ENCODE peak calls at places on chromosome 5, in four cellular contexts. J is H1, A is SK-N-SH, M is K562. T is an unnamed sample.
A peak's percentile ranks its signal among the peaks of the same experiment; 100 is the strongest.

GRCh38 chr5:60649288-60649917 is 50.6 kb downstream of the DEPDC1B start:
- DNase-seq in J (no peak), M (no peak), A (peak; percentile 23), T (no peak)

GRCh38 chr5:135150767-135151166 is 116.7 kb upstream of the PITX1 start:
- DNase-seq in J (no peak), M (no peak), A (no peak), T (no peak)

GRCh38 chr5:137621861-137622823 is 113.7 kb downstream of the KLHL3 start:
- DNase-seq in M (no peak), J (no peak), A (no peak), T (no peak)

GRCh38 chr5:179307931-179308471 is 37.3 kb downstream of the ADAMTS2 start:
- DNase-seq in J (no peak), M (no peak), A (no peak), T (peak; percentile 6)

GRCh38 chr5:104375345-104375744 is 812.8 kb upstream of the NUDT12 start:
- DNase-seq in A (no peak), J (no peak), M (no peak), T (no peak)

GRCh38 chr5:9056046-9056445 is 489.8 kb downstream of the SEMA5A start:
- DNase-seq in M (no peak), J (no peak), A (no peak), T (no peak)

GRCh38 chr5:115558388-115558956 is 13.9 kb upstream of the FEM1C start:
- DNase-seq in J (no peak), M (no peak), A (no peak), T (no peak)

GRCh38 chr5:150073086-150073625 is 13.2 kb downstream of the CSF1R start:
- DNase-seq in J (no peak), A (no peak), M (no peak), T (no peak)

GRCh38 chr5:166880456-166880855 is 1411.0 kb upstream of the WWC1 start:
- DNase-seq in A (no peak), M (no peak), J (no peak), T (no peak)

GRCh38 chr5:22521521-22521920 is 331.6 kb downstream of the CDH12 start:
- DNase-seq in J (no peak), M (no peak), A (no peak), T (no peak)

GRCh38 chr5:90875456-90875855 is 316.9 kb downstream of the ADGRV1 start:
- DNase-seq in J (no peak), M (no peak), A (no peak), T (no peak)
- TF ChIP-seq TEAD4 in J (no peak), M (no peak), A (no peak), T (no peak)

GRCh38 chr5:147611483-147611882 is 101.6 kb upstream of the DPYSL3 start:
- DNase-seq in M (no peak), J (no peak), A (no peak), T (peak; percentile 16)
- TF ChIP-seq TEAD4 in M (no peak), J (peak; percentile 35), A (no peak), T (no peak)

GRCh38 chr5:32420506-32420905 is 24.0 kb downstream of the ZFR start:
- DNase-seq in M (no peak), J (no peak), A (peak; percentile 28), T (no peak)
- TF ChIP-seq TEAD4 in M (no peak), J (no peak), A (no peak), T (no peak)

GRCh38 chr5:854966-855743 is 4.4 kb upstream of the ZDHHC11 start:
- DNase-seq in J (no peak), A (no peak), M (no peak), T (no peak)

GRCh38 chr5:852431-853401 is 1.9 kb upstream of the ZDHHC11 start:
- DNase-seq in A (no peak), M (no peak), J (no peak), T (no peak)

GRCh38 chr5:855771-856530 is 5.2 kb upstream of the ZDHHC11 start:
- DNase-seq in A (no peak), M (no peak), J (no peak), T (no peak)

GRCh38 chr5:852018-852417 is 1.2 kb upstream of the ZDHHC11 start:
- DNase-seq in M (no peak), A (no peak), J (no peak), T (no peak)

DNA sequence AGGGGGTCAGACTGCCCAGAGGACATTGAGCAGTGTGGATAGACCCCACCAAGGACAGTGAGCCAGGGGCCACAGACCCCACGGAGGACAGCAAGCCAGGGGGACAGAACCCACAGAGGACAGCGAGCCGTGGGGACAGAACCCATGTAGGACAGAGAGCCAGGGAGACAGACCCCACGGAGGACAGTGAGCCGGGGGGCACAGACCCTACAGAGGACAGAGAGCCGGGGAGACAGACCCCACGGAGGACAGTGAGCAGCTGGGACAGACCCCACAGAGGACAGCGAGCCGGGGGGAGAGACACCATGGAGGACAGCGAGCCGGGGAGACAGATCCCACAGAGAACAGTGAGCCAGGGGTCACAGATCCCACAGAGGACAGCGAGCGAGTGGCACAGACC is 3.4 kb upstream of the ZDHHC11 start:
- DNase-seq in M (no peak), J (no peak), A (no peak), T (no peak)
- TF ChIP-seq TEAD4 in M (no peak), J (no peak), A (no peak), T (no peak)

GRCh38 chr5:26321278-26321677 is 717.1 kb downstream of the CDH9 start:
- DNase-seq in J (no peak), A (no peak), M (no peak), T (no peak)

GRCh38 chr5:26323794-26324193 is 714.6 kb downstream of the CDH9 start:
- DNase-seq in J (no peak), M (no peak), A (no peak), T (no peak)

GRCh38 chr5:26329562-26330189 is 708.7 kb downstream of the CDH9 start:
- DNase-seq in A (peak; percentile 14), J (no peak), M (no peak), T (no peak)

DNA sequence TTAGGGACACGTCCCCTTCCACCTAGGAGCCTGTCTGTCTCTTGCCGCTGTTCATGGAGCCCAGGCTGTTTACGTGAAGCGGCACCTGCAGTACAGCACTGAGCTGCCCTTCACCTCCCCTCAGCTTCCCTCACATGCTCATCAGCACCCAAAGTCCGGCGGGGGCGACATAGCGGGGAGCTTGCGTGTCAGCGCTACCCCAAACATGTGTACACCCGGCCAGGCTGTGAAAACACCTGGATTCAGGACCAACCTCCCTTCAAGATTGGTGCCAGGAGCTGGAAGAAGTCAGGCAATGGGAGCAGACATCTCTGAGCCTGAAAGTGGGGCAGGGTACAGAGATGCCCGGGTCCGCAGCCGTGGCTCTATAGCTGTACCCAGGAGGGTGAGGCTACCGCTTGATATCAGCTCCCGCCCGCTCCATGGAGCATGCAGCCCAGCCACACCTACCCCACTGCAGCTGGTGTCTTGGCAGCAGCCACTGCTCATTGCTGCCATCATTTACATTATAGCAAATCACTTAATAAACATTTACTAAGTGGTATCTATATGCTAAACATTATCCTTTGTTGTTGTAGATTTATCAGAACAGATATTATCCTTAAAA is 712.1 kb downstream of the CDH9 start:
- DNase-seq in A (no peak), J (no peak), M (no peak), T (no peak)
- TF ChIP-seq TEAD4 in A (no peak), J (no peak), M (no peak), T (no peak)

GRCh38 chr5:142342128-142342981 is 17.5 kb upstream of the SPRY4 start:
- DNase-seq in M (peak; percentile 46), A (no peak), J (no peak), T (no peak)
- TF ChIP-seq TEAD4 in M (no peak), A (no peak), J (no peak), T (no peak)

GRCh38 chr5:88833371-88834107 is 49.4 kb downstream of the MEF2C start:
- DNase-seq in J (no peak), M (no peak), A (no peak), T (no peak)
- TF ChIP-seq TEAD4 in J (no peak), M (no peak), A (no peak), T (no peak)

GRCh38 chr5:132877938-132878337 is 4.5 kb downstream of the LEAP2 start:
- DNase-seq in J (no peak), M (no peak), A (no peak), T (no peak)
- TF ChIP-seq TEAD4 in J (no peak), M (no peak), A (no peak), T (no peak)

GRCh38 chr5:132915681-132916080 is 42.2 kb downstream of the LEAP2 start:
- DNase-seq in A (no peak), M (no peak), J (no peak), T (no peak)
- TF ChIP-seq TEAD4 in A (no peak), M (no peak), J (no peak), T (no peak)

DNA sequence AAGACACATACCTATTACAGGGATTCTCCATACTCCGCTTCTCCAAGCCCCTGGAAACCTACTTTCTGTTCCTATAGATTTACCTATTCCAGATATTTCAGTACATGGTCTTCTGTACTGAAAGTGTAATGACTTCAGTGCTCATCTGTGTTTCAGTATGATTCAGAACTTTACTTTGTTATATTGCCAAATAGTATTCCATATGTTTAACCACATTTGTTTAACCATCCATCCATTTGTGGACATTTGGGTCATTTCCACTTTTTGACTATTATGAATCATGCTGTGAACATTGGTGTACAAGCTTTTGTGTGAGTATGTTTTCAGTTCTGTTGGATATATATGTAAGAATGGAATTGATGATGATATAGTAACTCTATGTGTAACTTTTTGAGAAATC is 188.9 kb downstream of the PDZD2 start:
- DNase-seq in A (no peak), M (no peak), J (no peak), T (no peak)
- TF ChIP-seq TEAD4 in A (no peak), M (no peak), J (no peak), T (no peak)